ENCODE peak calls at places on chromosome 22, in ten cellular contexts. G is ovary; O is mesenchymal stem cell; S is suprapubic skin; U is cardiac fibroblast; H is CD8-positive, alpha-beta T cell; V is fibroblast of pulmonary artery; B is AG09309; F is heart right ventricle; R is endodermal cell. I is an unnamed sample.

GRCh38 chr22:30235687-30236170 is 10.8 kb downstream of the LIF start:
- DNase-seq in G (no peak), V (peak; percentile 59), B (peak; percentile 55), U (peak; percentile 77), F (no peak), H (no peak), S (no peak), R (peak; percentile 74), O (peak; percentile 56), I (peak; percentile 96)

GRCh38 chr22:48498526-48499331 is 1328.9 kb downstream of the BRD1 start:
- DNase-seq in B (no peak), F (no peak), R (peak; percentile 56), S (no peak), U (no peak), O (no peak), G (no peak), H (no peak), V (no peak), I (no peak)

GRCh38 chr22:35552186-35552842 is 11.7 kb downstream of the RASD2 start:
- DNase-seq in R (peak; percentile 94), B (no peak), V (no peak), O (peak; percentile 37), F (no peak), U (peak; percentile 35), S (no peak), G (no peak), H (peak; percentile 61), I (peak; percentile 79)

GRCh38 chr22:50530857-50531545 is 1.2 kb upstream of the TYMP start:
- DNase-seq in F (peak; percentile 86), S (peak; percentile 94), O (peak; percentile 91), B (peak; percentile 35), G (no peak), V (peak; percentile 90), R (peak; percentile 90), U (peak; percentile 93), H (peak; percentile 67), I (peak; percentile 90)

GRCh38 chr22:45179276-45180049 is 15.7 kb downstream of the NUP50 start:
- DNase-seq in U (no peak), O (no peak), B (no peak), V (no peak), S (peak; percentile 37), R (no peak), H (peak; percentile 33), F (no peak), G (no peak), I (no peak)

GRCh38 chr22:27467039-27467438 is 334.5 kb downstream of the MN1 start:
- DNase-seq in V (no peak), S (no peak), O (no peak), U (no peak), R (no peak), G (no peak), H (no peak), F (no peak), B (no peak), I (no peak)

GRCh38 chr22:48860557-48860956 is 967.1 kb downstream of the BRD1 start:
- DNase-seq in R (no peak), V (no peak), B (no peak), U (no peak), S (no peak), H (no peak), O (no peak), G (no peak), F (no peak), I (no peak)

GRCh38 chr22:23218867-23219251 is 38.5 kb downstream of the BCR start:
- DNase-seq in H (no peak), G (peak; percentile 49), B (no peak), S (no peak), O (peak; percentile 83), R (peak; percentile 95), V (peak; percentile 40), F (no peak), U (peak; percentile 77), I (peak; percentile 86)

DNA sequence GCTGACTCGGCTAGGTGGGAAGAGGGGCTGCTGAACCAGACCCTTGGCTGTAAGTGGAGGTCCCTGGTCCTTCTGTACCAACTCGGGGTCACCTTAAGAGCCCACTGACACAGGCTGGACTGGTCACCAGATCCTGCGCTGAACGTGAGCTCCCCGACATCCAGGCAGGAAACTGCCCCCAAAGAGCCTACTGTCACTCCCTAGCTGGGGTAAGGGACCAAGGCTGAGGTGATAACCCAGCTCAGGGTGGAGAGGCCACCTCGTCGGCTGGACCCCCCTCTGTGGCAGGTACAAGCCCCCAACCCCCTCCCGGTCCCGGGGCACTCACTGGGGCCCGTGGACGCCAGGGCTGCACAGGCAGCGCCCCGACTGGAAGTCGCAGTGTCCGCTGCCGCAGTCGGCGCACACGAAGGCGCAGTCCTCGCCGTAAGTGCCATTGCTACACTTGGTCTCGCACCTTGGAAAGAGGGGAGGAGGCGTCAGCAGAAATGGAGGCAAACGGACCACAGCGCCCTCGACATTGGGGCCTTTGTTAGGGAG is 7.5 kb downstream of the SCARF2 start:
- DNase-seq in G (no peak), O (no peak), H (no peak), B (no peak), F (no peak), R (no peak), V (no peak), S (peak; percentile 78), U (no peak), I (no peak)
- H3K4me3 ChIP-seq in G (no peak overlapping the region), O (no peak overlapping the region), H (peak overlapping the region; percentile 60), B (no peak overlapping the region), F (no peak overlapping the region), R (no peak overlapping the region), V (no peak overlapping the region), S (peak overlapping the region; percentile 43), U (no peak overlapping the region), I (no peak overlapping the region)

DNA sequence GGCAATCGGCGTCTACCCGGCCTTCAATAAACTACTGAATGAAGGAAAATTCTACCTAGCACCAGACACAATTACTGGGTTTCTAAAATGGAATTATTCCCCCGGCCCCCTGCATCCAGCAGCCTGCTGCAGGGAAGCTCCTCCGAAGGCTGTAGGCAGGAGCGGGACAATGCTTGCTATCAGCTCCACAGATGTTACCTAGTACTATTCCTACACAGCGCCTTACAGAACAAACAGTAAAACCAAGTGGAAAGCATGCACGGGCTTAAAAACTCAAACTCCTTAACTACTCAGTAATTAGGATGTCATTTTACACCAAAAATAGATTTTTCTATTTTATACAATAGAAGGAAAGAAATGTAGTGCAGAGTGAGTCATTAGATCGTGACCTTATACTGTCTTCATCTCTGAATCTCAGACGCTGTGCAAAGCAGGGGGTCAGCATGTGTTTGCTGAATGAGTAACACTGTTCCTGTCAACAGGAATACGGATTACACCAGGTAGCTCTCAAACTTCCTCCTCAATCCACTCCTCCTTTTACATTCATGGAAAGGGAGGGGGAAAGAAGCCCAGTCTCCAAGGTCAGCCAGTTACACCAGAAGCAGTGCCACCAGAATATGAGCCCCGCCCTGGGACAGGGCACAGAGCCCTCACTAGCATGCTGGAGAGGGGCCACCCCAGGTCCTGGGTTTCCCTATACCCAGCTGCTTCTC is 74.9 kb downstream of the PACSIN2 start:
- DNase-seq in G (no peak), S (no peak), F (no peak), B (no peak), U (peak; percentile 79), O (peak; percentile 93), R (peak; percentile 78), H (no peak), V (peak; percentile 80), I (peak; percentile 93)
- H3K4me3 ChIP-seq in G (no peak overlapping the region), S (no peak overlapping the region), F (no peak overlapping the region), B (no peak overlapping the region), U (no peak overlapping the region), O (no peak overlapping the region), R (peak overlapping the region; percentile 28), H (no peak overlapping the region), V (no peak overlapping the region), I (no peak overlapping the region)

GRCh38 chr22:42719656-42720262 is 911 bp downstream of the A4GALT start:
- DNase-seq in O (peak; percentile 24), U (peak; percentile 23), H (no peak), B (no peak), G (no peak), F (no peak), V (no peak), S (no peak), R (peak; percentile 77), I (no peak)

GRCh38 chr22:42717197-42717967 is 3.3 kb downstream of the A4GALT start:
- DNase-seq in B (no peak), V (no peak), H (no peak), U (peak; percentile 29), R (peak; percentile 90), O (peak; percentile 32), S (no peak), G (peak; percentile 25), F (no peak), I (no peak)

GRCh38 chr22:42721045-42721434 is 370 bp upstream of the A4GALT start:
- DNase-seq in V (no peak), S (no peak), B (no peak), O (no peak), G (no peak), F (no peak), H (no peak), U (peak; percentile 20), R (no peak), I (no peak)

GRCh38 chr22:42720263-42721044 is at the start of gene A4GALT:
- DNase-seq in V (no peak), B (no peak), R (peak; percentile 75), S (no peak), U (peak; percentile 26), F (no peak), G (no peak), H (no peak), O (no peak), I (no peak)

DNA sequence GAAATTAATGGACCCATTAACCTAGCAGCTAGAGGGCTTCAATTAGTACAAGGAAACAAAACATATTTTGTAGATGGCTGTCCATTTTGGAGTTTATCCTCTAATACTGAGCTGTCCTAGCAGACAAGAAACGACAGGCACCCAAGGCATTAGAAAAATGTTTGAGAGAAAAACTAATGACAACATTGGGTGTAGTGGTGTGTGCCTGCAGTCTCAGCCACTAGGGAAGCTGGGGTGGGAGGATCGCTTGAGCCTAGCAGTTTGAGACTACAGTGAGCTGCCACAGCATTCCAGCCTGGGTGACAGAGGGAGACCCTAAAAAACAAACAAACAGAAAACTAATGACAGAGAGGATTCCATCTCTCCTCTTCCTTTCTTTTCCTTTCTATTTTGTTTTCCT is 1.5 kb downstream of the A4GALT start:
- DNase-seq in H (no peak), B (no peak), F (no peak), O (peak; percentile 36), R (peak; percentile 48), V (no peak), U (peak; percentile 31), S (no peak), G (no peak), I (no peak)
- H3K4me3 ChIP-seq in H (no peak overlapping the region), B (no peak overlapping the region), F (peak overlapping the region; percentile 100), O (no peak overlapping the region), R (peak overlapping the region; percentile 75), V (peak overlapping the region; percentile 66), U (peak overlapping the region; percentile 67), S (peak overlapping the region; percentile 61), G (no peak overlapping the region), I (peak overlapping the region; percentile 66)

GRCh38 chr22:17348464-17349103 is 20.7 kb upstream of the CECR2 start:
- DNase-seq in F (no peak), O (no peak), B (no peak), R (no peak), U (no peak), V (no peak), S (no peak), H (no peak), G (no peak), I (no peak)

GRCh38 chr22:17350292-17350691 is 19.0 kb upstream of the CECR2 start:
- DNase-seq in R (no peak), G (no peak), V (no peak), S (no peak), U (no peak), O (no peak), B (no peak), F (no peak), H (no peak), I (no peak)

GRCh38 chr22:17346578-17346977 is 22.7 kb upstream of the CECR2 start:
- DNase-seq in H (no peak), G (no peak), U (peak; percentile 51), R (no peak), S (no peak), V (no peak), O (no peak), B (no peak), F (no peak), I (no peak)

GRCh38 chr22:17347724-17348123 is 21.5 kb upstream of the CECR2 start:
- DNase-seq in B (no peak), H (no peak), S (no peak), V (no peak), U (no peak), F (no peak), G (no peak), R (no peak), O (no peak), I (no peak)

GRCh38 chr22:17349172-17349571 is 20.1 kb upstream of the CECR2 start:
- DNase-seq in R (no peak), G (no peak), O (no peak), V (no peak), H (no peak), B (no peak), S (no peak), U (no peak), F (no peak), I (no peak)
- H3K4me3 ChIP-seq in R (no peak overlapping the region), G (no peak overlapping the region), O (no peak overlapping the region), V (no peak overlapping the region), H (no peak overlapping the region), B (no peak overlapping the region), S (no peak overlapping the region), U (no peak overlapping the region), F (no peak overlapping the region), I (no peak overlapping the region)